ENCODE peak calls at places on chromosomes 16 and 17, in ten cellular contexts. T is cardiac muscle cell; M is activated naive CD4-positive, alpha-beta T cell treated with anti-CD3 and anti-CD28 coated beads for 36 hours; B is stimulated activated CD4-positive, alpha-beta T cell treated with anti-CD3 and anti-CD28 coated beads, Interleukin-1b, Interleukin-23, amount 100 ng/mL, for 1 hour; R is activated CD4-positive, alpha-beta memory T cell treated with anti-CD3 and anti-CD28 coated beads, Interleukin-2, amount 10 ng/mL, durations not matched to agents 7 days and 5 days; S is right cardiac atrium; L is NCI-H1092 treated with DMSO at 0.1 percent for 48 hours; N is Caco-2; G is ELF-1; Q is HL-60. C is an unnamed sample.

GRCh38 chr17:75250009-75250471 is 11.4 kb downstream of the GGA3 start:
- DNase-seq in T (no peak), M (peak; percentile 90), B (peak; percentile 66), R (peak; percentile 77), S (no peak), L (no peak), N (no peak), G (peak; percentile 37), Q (no peak), C (no peak)

GRCh38 chr17:78528541-78528940 is 48.7 kb downstream of the DNAH17 start:
- DNase-seq in T (peak; percentile 11), M (no peak), B (no peak), R (no peak), S (peak; percentile 46), L (peak; percentile 95), N (no peak), G (no peak), Q (no peak), C (no peak)

GRCh38 chr17:55448681-55449080 is 27.0 kb upstream of the MMD start:
- DNase-seq in T (no peak), M (no peak), B (no peak), R (no peak), S (no peak), L (no peak), N (peak; percentile 25), G (no peak), Q (no peak), C (no peak)

GRCh38 chr16:52068447-52069074 is 478.4 kb downstream of the TOX3 start:
- DNase-seq in T (peak; percentile 51), M (no peak), B (no peak), R (no peak), S (no peak), L (peak; percentile 61), N (peak; percentile 44), G (peak; percentile 38), Q (no peak), C (peak; percentile 20)

GRCh38 chr17:12789976-12790805 is 893 bp downstream of the ARHGAP44 start:
- DNase-seq in T (peak; percentile 36), M (peak; percentile 3), B (no peak), R (no peak), S (peak; percentile 52), L (peak; percentile 1), N (peak; percentile 1), G (peak; percentile 68), Q (no peak), C (no peak)

GRCh38 chr17:80833952-80834895 is 157.4 kb upstream of the CHMP6 start:
- DNase-seq in T (no peak), M (no peak), B (no peak), R (no peak), S (peak; percentile 76), L (peak; percentile 31), N (no peak), G (no peak), Q (no peak), C (peak; percentile 5)

GRCh38 chr16:66984902-66985311 is 3.5 kb upstream of the CES4A start:
- DNase-seq in T (no peak), M (peak; percentile 81), B (no peak), R (peak; percentile 81), S (no peak), L (no peak), N (no peak), G (no peak), Q (no peak), C (no peak)

GRCh38 chr16:11256657-11257130 is 690 bp upstream of the SOCS1 start:
- DNase-seq in T (peak; percentile 61), M (no peak), B (no peak), R (peak; percentile 54), S (peak; percentile 90), L (no peak), N (peak; percentile 66), G (peak; percentile 68), Q (peak; percentile 33), C (peak; percentile 55)

GRCh38 chr16:3646348-3646920 is 8.1 kb upstream of the DNASE1 start:
- DNase-seq in T (no peak), M (no peak), B (no peak), R (peak; percentile 11), S (no peak), L (peak; percentile 78), N (peak; percentile 66), G (peak; percentile 44), Q (no peak), C (no peak)

GRCh38 chr17:76080934-76081287 is 1.9 kb downstream of the ZACN start:
- DNase-seq in T (no peak), M (no peak), B (no peak), R (no peak), S (no peak), L (no peak), N (no peak), G (no peak), Q (no peak), C (no peak)

C was measured in BE2C.